ENCODE peak calls at places on chromosomes 12 and 14, in nine cellular contexts. One of them, this sample, is unnamed.

GRCh38 chr12:48767047-48767446 is 21.8 kb downstream of the ADCY6 start:
- DNase-seq in kidney tubule cell: no peak
- DNase-seq in kidney glomerular epithelial cell: no peak
- DNase-seq in left ventricle myocardium superior: peak
- DNase-seq in NCI-H1105: no peak
- DNase-seq in fibroblast of the conjunctiva: no peak
- DNase-seq in GM19239: no peak
- DNase-seq in Calu3: no peak
- DNase-seq in Daoy: no peak
- DNase-seq in this sample: no peak

GRCh38 chr14:94115068-94115591 is 4.6 kb downstream of the IFI27 start:
- DNase-seq in kidney tubule cell: no peak
- DNase-seq in kidney glomerular epithelial cell: no peak
- DNase-seq in left ventricle myocardium superior: no peak
- DNase-seq in NCI-H1105: no peak
- DNase-seq in fibroblast of the conjunctiva: no peak
- DNase-seq in GM19239: no peak
- DNase-seq in Calu3: no peak
- DNase-seq in Daoy: no peak
- DNase-seq in this sample: no peak

GRCh38 chr14:99654235-99655000 is 9.5 kb downstream of the HHIPL1 start:
- DNase-seq in kidney tubule cell: peak
- DNase-seq in kidney glomerular epithelial cell: no peak
- DNase-seq in left ventricle myocardium superior: peak
- DNase-seq in NCI-H1105: no peak
- DNase-seq in fibroblast of the conjunctiva: peak
- DNase-seq in GM19239: no peak
- DNase-seq in Calu3: peak
- DNase-seq in Daoy: peak
- DNase-seq in this sample: no peak

GRCh38 chr14:95533822-95534221 is 1.0 kb upstream of the GLRX5 start:
- DNase-seq in kidney tubule cell: no peak
- DNase-seq in kidney glomerular epithelial cell: no peak
- DNase-seq in left ventricle myocardium superior: no peak
- DNase-seq in NCI-H1105: no peak
- DNase-seq in fibroblast of the conjunctiva: no peak
- DNase-seq in GM19239: no peak
- DNase-seq in Calu3: no peak
- DNase-seq in Daoy: no peak
- DNase-seq in this sample: no peak

GRCh38 chr12:124033859-124034258 is 60.8 kb downstream of the ZNF664 start:
- DNase-seq in kidney tubule cell: no peak
- DNase-seq in kidney glomerular epithelial cell: no peak
- DNase-seq in left ventricle myocardium superior: no peak
- DNase-seq in NCI-H1105: no peak
- DNase-seq in fibroblast of the conjunctiva: no peak
- DNase-seq in GM19239: no peak
- DNase-seq in Calu3: no peak
- DNase-seq in Daoy: no peak
- DNase-seq in this sample: no peak

GRCh38 chr12:126067930-126068329 is 1002.7 kb downstream of the AACS start:
- DNase-seq in kidney tubule cell: no peak
- DNase-seq in kidney glomerular epithelial cell: no peak
- DNase-seq in left ventricle myocardium superior: no peak
- DNase-seq in NCI-H1105: no peak
- DNase-seq in fibroblast of the conjunctiva: no peak
- DNase-seq in GM19239: no peak
- DNase-seq in Calu3: no peak
- DNase-seq in Daoy: no peak
- DNase-seq in this sample: no peak

GRCh38 chr12:57476162-57476992 is 3.3 kb downstream of the ARHGAP9 start:
- DNase-seq in kidney tubule cell: no peak
- DNase-seq in kidney glomerular epithelial cell: no peak
- DNase-seq in left ventricle myocardium superior: peak
- DNase-seq in NCI-H1105: no peak
- DNase-seq in fibroblast of the conjunctiva: no peak
- DNase-seq in GM19239: peak
- DNase-seq in Calu3: no peak
- DNase-seq in Daoy: no peak
- DNase-seq in this sample: peak

GRCh38 chr14:77986808-77987207 is 183.4 kb upstream of the NRXN3 start:
- DNase-seq in kidney tubule cell: no peak
- DNase-seq in kidney glomerular epithelial cell: no peak
- DNase-seq in left ventricle myocardium superior: no peak
- DNase-seq in NCI-H1105: no peak
- DNase-seq in fibroblast of the conjunctiva: peak
- DNase-seq in GM19239: no peak
- DNase-seq in Calu3: no peak
- DNase-seq in Daoy: no peak
- DNase-seq in this sample: no peak

GRCh38 chr14:71331393-71331792 is 424.1 kb downstream of the PCNX1 start:
- DNase-seq in kidney tubule cell: no peak
- DNase-seq in kidney glomerular epithelial cell: no peak
- DNase-seq in left ventricle myocardium superior: no peak
- DNase-seq in NCI-H1105: no peak
- DNase-seq in fibroblast of the conjunctiva: no peak
- DNase-seq in GM19239: no peak
- DNase-seq in Calu3: no peak
- DNase-seq in Daoy: no peak
- DNase-seq in this sample: no peak

GRCh38 chr12:88945041-88945732 is 364.9 kb upstream of the KITLG start:
- DNase-seq in kidney tubule cell: no peak
- DNase-seq in kidney glomerular epithelial cell: no peak
- DNase-seq in left ventricle myocardium superior: no peak
- DNase-seq in NCI-H1105: no peak
- DNase-seq in fibroblast of the conjunctiva: no peak
- DNase-seq in GM19239: no peak
- DNase-seq in Calu3: no peak
- DNase-seq in Daoy: no peak
- DNase-seq in this sample: no peak

GRCh38 chr12:94140556-94140955 is 7.8 kb upstream of the PLXNC1 start:
- DNase-seq in kidney tubule cell: peak
- DNase-seq in kidney glomerular epithelial cell: no peak
- DNase-seq in left ventricle myocardium superior: peak
- DNase-seq in NCI-H1105: no peak
- DNase-seq in fibroblast of the conjunctiva: no peak
- DNase-seq in GM19239: peak
- DNase-seq in Calu3: no peak
- DNase-seq in Daoy: peak
- DNase-seq in this sample: peak

GRCh38 chr12:118685983-118686607 is 295.2 kb upstream of the SRRM4 start:
- DNase-seq in kidney tubule cell: no peak
- DNase-seq in kidney glomerular epithelial cell: no peak
- DNase-seq in left ventricle myocardium superior: no peak
- DNase-seq in NCI-H1105: no peak
- DNase-seq in fibroblast of the conjunctiva: no peak
- DNase-seq in GM19239: no peak
- DNase-seq in Calu3: no peak
- DNase-seq in Daoy: no peak
- DNase-seq in this sample: no peak

This sample was measured in T-helper 1 cell.